ENCODE peak calls at places on chromosomes 13 and 19, in nine cellular contexts. M is SW 1271; E is stimulated activated CD4-positive, alpha-beta T cell treated with anti-CD3 and anti-CD28 coated beads, Interleukin-1b, Interleukin-23, amount 100 ng/mL, for 1 hour; L is Karpas-422; R is NCI-H345; Y is brain pericyte; C is brain microvascular endothelial cell; Z is left colon; T is NCI-H1048. U is an unnamed sample.

GRCh38 chr13:98664047-98664446 is 87.1 kb upstream of the STK24 start:
- DNase-seq in M (no peak), E (peak), L (no peak), R (no peak), Y (peak), C (peak), Z (no peak), T (no peak), U (peak)

GRCh38 chr19:45576682-45577081 is 7.9 kb downstream of the OPA3 start:
- DNase-seq in M (no peak), E (no peak), L (no peak), R (no peak), Y (no peak), C (no peak), Z (no peak), T (no peak), U (no peak)

GRCh38 chr13:25095862-25096453 is at the start of gene PABPC3:
- DNase-seq in M (no peak), E (no peak), L (no peak), R (no peak), Y (no peak), C (no peak), Z (no peak), T (no peak), U (no peak)

GRCh38 chr13:23608138-23608537 is 37.9 kb downstream of the TNFRSF19 start:
- DNase-seq in M (no peak), E (no peak), L (no peak), R (no peak), Y (no peak), C (no peak), Z (no peak), T (no peak), U (no peak)

GRCh38 chr13:64397699-64398098 is 2832.4 kb downstream of the PCDH9 start:
- DNase-seq in M (no peak), E (no peak), L (no peak), R (no peak), Y (no peak), C (peak), Z (no peak), T (no peak), U (no peak)

GRCh38 chr19:38031423-38031770 is 124.4 kb downstream of the SIPA1L3 start:
- DNase-seq in M (no peak), E (no peak), L (no peak), R (no peak), Y (peak), C (peak), Z (no peak), T (no peak), U (peak)

GRCh38 chr13:113364371-113364932 is 522 bp upstream of the GRTP1 start:
- DNase-seq in M (no peak), E (no peak), L (no peak), R (no peak), Y (no peak), C (no peak), Z (peak), T (no peak), U (no peak)

GRCh38 chr19:46944918-46945628 is 74.6 kb upstream of the NPAS1 start:
- DNase-seq in M (no peak), E (no peak), L (no peak), R (no peak), Y (peak), C (peak), Z (peak), T (no peak), U (peak)

GRCh38 chr19:32581704-32582164 is 744 bp downstream of the PDCD5 start:
- DNase-seq in M (no peak), E (no peak), L (no peak), R (peak), Y (no peak), C (peak), Z (peak), T (no peak), U (peak)

GRCh38 chr13:76790519-76791289 is 95.5 kb downstream of the KCTD12 start:
- DNase-seq in M (no peak), E (no peak), L (no peak), R (peak), Y (no peak), C (no peak), Z (no peak), T (no peak), U (no peak)

GRCh38 chr19:547117-547516 is 3.3 kb downstream of the GZMM start:
- DNase-seq in M (no peak), E (no peak), L (no peak), R (no peak), Y (no peak), C (no peak), Z (no peak), T (no peak), U (no peak)

GRCh38 chr19:50509366-50509765 is 1.6 kb downstream of the JOSD2 start:
- DNase-seq in M (no peak), E (no peak), L (no peak), R (no peak), Y (no peak), C (no peak), Z (no peak), T (no peak), U (no peak)

GRCh38 chr13:39197645-39198007 is 159.4 kb downstream of the NHLRC3 start:
- DNase-seq in M (no peak), E (no peak), L (no peak), R (no peak), Y (no peak), C (no peak), Z (no peak), T (no peak), U (no peak)

GRCh38 chr19:47729468-47729798 is 15.9 kb upstream of the NOP53 start:
- DNase-seq in M (no peak), E (no peak), L (no peak), R (no peak), Y (no peak), C (no peak), Z (no peak), T (no peak), U (no peak)

GRCh38 chr19:39502640-39503417 is 4.1 kb downstream of the DLL3 start:
- DNase-seq in M (peak), E (peak), L (peak), R (no peak), Y (no peak), C (no peak), Z (peak), T (peak), U (no peak)

GRCh38 chr19:45443462-45444317 is 20.0 kb upstream of the ERCC1 start:
- DNase-seq in M (peak), E (no peak), L (peak), R (peak), Y (no peak), C (peak), Z (peak), T (peak), U (no peak)

U was measured in epithelial cell of proximal tubule.